ENCODE peak calls at places on chromosomes 3 and 15, in five cellular contexts. One of them, this sample, is unnamed.

GRCh38 chr15:88337993-88338392 is 81.5 kb upstream of the NTRK3 start:
- DNase-seq in BJ: no peak
- DNase-seq in thoracic aorta: no peak
- DNase-seq in A549: no peak
- DNase-seq in uterus: no peak
- DNase-seq in this sample: no peak

GRCh38 chr3:47612178-47612577 is 33.5 kb upstream of the CSPG5 start:
- DNase-seq in BJ: peak
- DNase-seq in thoracic aorta: no peak
- DNase-seq in A549: no peak
- DNase-seq in uterus: no peak
- DNase-seq in this sample: no peak

GRCh38 chr3:52679139-52679538 is 6.6 kb downstream of the PBRM1 start:
- DNase-seq in BJ: no peak
- DNase-seq in thoracic aorta: no peak
- DNase-seq in A549: no peak
- DNase-seq in uterus: no peak
- DNase-seq in this sample: no peak

GRCh38 chr15:94234300-94234699 is 2.9 kb downstream of the MCTP2 start:
- DNase-seq in BJ: no peak
- DNase-seq in thoracic aorta: no peak
- DNase-seq in A549: no peak
- DNase-seq in uterus: no peak
- DNase-seq in this sample: no peak

GRCh38 chr15:36428102-36428845 is 151.2 kb upstream of the CDIN1 start:
- DNase-seq in BJ: peak
- DNase-seq in thoracic aorta: no peak
- DNase-seq in A549: peak
- DNase-seq in uterus: no peak
- DNase-seq in this sample: peak

GRCh38 chr3:122893282-122893681 is 98.4 kb downstream of the SLC49A4 start:
- DNase-seq in BJ: no peak
- DNase-seq in thoracic aorta: no peak
- DNase-seq in A549: no peak
- DNase-seq in uterus: no peak
- DNase-seq in this sample: no peak

GRCh38 chr3:107956991-107957467 is 133.8 kb downstream of the CD47 start:
- DNase-seq in BJ: peak
- DNase-seq in thoracic aorta: peak
- DNase-seq in A549: no peak
- DNase-seq in uterus: peak
- DNase-seq in this sample: peak

GRCh38 chr3:188518835-188519452 is 365.0 kb downstream of the LPP start:
- DNase-seq in BJ: no peak
- DNase-seq in thoracic aorta: no peak
- DNase-seq in A549: no peak
- DNase-seq in uterus: no peak
- DNase-seq in this sample: no peak

GRCh38 chr3:58034738-58035511 is 26.7 kb downstream of the FLNB start:
- DNase-seq in BJ: no peak
- DNase-seq in thoracic aorta: no peak
- DNase-seq in A549: no peak
- DNase-seq in uterus: no peak
- DNase-seq in this sample: no peak

GRCh38 chr15:48811325-48811938 is 563 bp upstream of the CEP152 start:
- DNase-seq in BJ: no peak
- DNase-seq in thoracic aorta: no peak
- DNase-seq in A549: no peak
- DNase-seq in uterus: no peak
- DNase-seq in this sample: no peak

GRCh38 chr15:56608140-56608778 is 125.0 kb downstream of the ZNF280D start:
- DNase-seq in BJ: no peak
- DNase-seq in thoracic aorta: no peak
- DNase-seq in A549: no peak
- DNase-seq in uterus: no peak
- DNase-seq in this sample: no peak

GRCh38 chr15:58235961-58236360 is 97.8 kb downstream of the AQP9 start:
- DNase-seq in BJ: no peak
- DNase-seq in thoracic aorta: no peak
- DNase-seq in A549: no peak
- DNase-seq in uterus: no peak
- DNase-seq in this sample: no peak

GRCh38 chr3:65170357-65171090 is 482.7 kb upstream of the ADAMTS9 start:
- DNase-seq in BJ: peak
- DNase-seq in thoracic aorta: peak
- DNase-seq in A549: no peak
- DNase-seq in uterus: peak
- DNase-seq in this sample: no peak

GRCh38 chr3:115549111-115549510 is 74.2 kb upstream of the GAP43 start:
- DNase-seq in BJ: peak
- DNase-seq in thoracic aorta: no peak
- DNase-seq in A549: no peak
- DNase-seq in uterus: no peak
- DNase-seq in this sample: no peak

GRCh38 chr3:184568591-184568917 is 7.0 kb downstream of the EPHB3 start:
- DNase-seq in BJ: no peak
- DNase-seq in thoracic aorta: no peak
- DNase-seq in A549: no peak
- DNase-seq in uterus: no peak
- DNase-seq in this sample: no peak

GRCh38 chr3:36906504-36907149 is 38.2 kb downstream of the TRANK1 start:
- DNase-seq in BJ: no peak
- DNase-seq in thoracic aorta: no peak
- DNase-seq in A549: no peak
- DNase-seq in uterus: no peak
- DNase-seq in this sample: no peak

GRCh38 chr15:73870700-73871408 is 2.5 kb upstream of the TBC1D21 start:
- DNase-seq in BJ: no peak
- DNase-seq in thoracic aorta: no peak
- DNase-seq in A549: no peak
- DNase-seq in uterus: peak
- DNase-seq in this sample: no peak

GRCh38 chr3:81734742-81735141 is 26.7 kb downstream of the GBE1 start:
- DNase-seq in BJ: no peak
- DNase-seq in thoracic aorta: no peak
- DNase-seq in A549: no peak
- DNase-seq in uterus: no peak
- DNase-seq in this sample: no peak

GRCh38 chr15:73991260-73991659 is 835 bp downstream of the STOML1 start:
- DNase-seq in BJ: no peak
- DNase-seq in thoracic aorta: peak
- DNase-seq in A549: no peak
- DNase-seq in uterus: peak
- DNase-seq in this sample: peak

GRCh38 chr3:4939276-4939675 is 40.0 kb upstream of the BHLHE40 start:
- DNase-seq in BJ: no peak
- DNase-seq in thoracic aorta: no peak
- DNase-seq in A549: no peak
- DNase-seq in uterus: no peak
- DNase-seq in this sample: no peak

GRCh38 chr15:26889298-26889898 is 22.5 kb downstream of the GABRA5 start:
- DNase-seq in BJ: peak
- DNase-seq in thoracic aorta: no peak
- DNase-seq in A549: peak
- DNase-seq in uterus: peak
- DNase-seq in this sample: no peak

GRCh38 chr3:71022552-71023335 is 560.8 kb downstream of the FOXP1 start:
- DNase-seq in BJ: no peak
- DNase-seq in thoracic aorta: no peak
- DNase-seq in A549: no peak
- DNase-seq in uterus: no peak
- DNase-seq in this sample: no peak

GRCh38 chr3:59818033-59818936 is 768.5 kb upstream of the CFAP20DC start:
- DNase-seq in BJ: peak
- DNase-seq in thoracic aorta: peak
- DNase-seq in A549: peak
- DNase-seq in uterus: peak
- DNase-seq in this sample: peak

GRCh38 chr3:107928084-107928445 is 162.8 kb downstream of the CD47 start:
- DNase-seq in BJ: no peak
- DNase-seq in thoracic aorta: no peak
- DNase-seq in A549: peak
- DNase-seq in uterus: no peak
- DNase-seq in this sample: no peak

GRCh38 chr3:50174517-50174895 is 16.9 kb upstream of the GNAT1 start:
- DNase-seq in BJ: no peak
- DNase-seq in thoracic aorta: no peak
- DNase-seq in A549: no peak
- DNase-seq in uterus: no peak
- DNase-seq in this sample: no peak

GRCh38 chr3:197674741-197675567 is 61.8 kb downstream of the RUBCN start:
- DNase-seq in BJ: no peak
- DNase-seq in thoracic aorta: no peak
- DNase-seq in A549: no peak
- DNase-seq in uterus: no peak
- DNase-seq in this sample: no peak